ENCODE peak calls at places on chromosomes 4 and X, in five cellular contexts. X is HepG2, I is GM12878, P is HEK293T, T is H1. R is an unnamed sample.

GRCh38 chrX:68257015-68257414 is 176.3 kb downstream of the OPHN1 start:
- DNase-seq in I (no peak), X (no peak), P (no peak), T (no peak), R (no peak)

GRCh38 chr4:83905952-83906351 is 370.0 kb downstream of the GPAT3 start:
- DNase-seq in T (no peak), X (peak), I (no peak), P (peak), R (peak)

GRCh38 chrX:106999002-106999975 is 723 bp downstream of the MORC4 start:
- DNase-seq in T (no peak), X (peak), P (peak), I (no peak), R (no peak)

GRCh38 chr4:124555959-124556358 is 156.6 kb downstream of the ANKRD50 start:
- DNase-seq in P (no peak), I (no peak), T (no peak), X (no peak), R (no peak)

GRCh38 chr4:184472540-184473264 is 1.6 kb downstream of the IRF2 start:
- DNase-seq in T (no peak), P (peak), X (peak), I (no peak), R (no peak)

GRCh38 chrX:18871161-18871880 is 112.6 kb downstream of the PHKA2 start:
- DNase-seq in I (no peak), P (no peak), X (no peak), T (no peak), R (no peak)

GRCh38 chrX:102765794-102766193 is 45.3 kb downstream of the GPRASP3 start:
- DNase-seq in T (no peak), P (no peak), I (no peak), X (no peak), R (no peak)

GRCh38 chrX:105471597-105471996 is 251.1 kb upstream of the TEX13A start:
- DNase-seq in I (no peak), X (no peak), T (no peak), P (no peak), R (no peak)

GRCh38 chrX:20317873-20318272 is 51.2 kb upstream of the RPS6KA3 start:
- DNase-seq in X (no peak), T (no peak), I (no peak), P (no peak), R (no peak)

GRCh38 chrX:27675493-27675892 is 85.3 kb downstream of the DCAF8L2 start:
- DNase-seq in X (no peak), T (no peak), I (no peak), P (no peak), R (no peak)

GRCh38 chr4:39928538-39928937 is 49.2 kb downstream of the PDS5A start:
- DNase-seq in T (no peak), I (no peak), P (no peak), X (no peak), R (no peak)

DNA sequence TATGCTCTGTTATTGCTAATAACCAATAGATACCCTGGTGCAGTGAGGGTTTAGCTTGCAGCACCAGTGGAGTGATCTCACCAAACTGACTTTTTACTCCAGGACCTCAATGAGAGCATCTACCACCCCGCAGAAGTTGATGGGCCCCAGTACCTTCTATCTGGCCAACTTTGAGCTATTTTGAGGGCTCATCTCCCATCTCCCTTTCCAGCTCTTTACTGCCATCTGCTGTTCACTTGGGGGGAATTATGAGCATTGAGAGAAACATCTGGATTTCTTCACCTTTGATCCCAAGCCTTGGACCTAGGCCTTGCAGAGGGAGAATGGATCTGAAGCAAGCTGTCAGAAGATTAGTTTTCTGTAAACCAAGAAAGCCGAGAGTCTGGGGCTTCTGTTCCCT is 143.6 kb downstream of the TMEM164 start:
- DNase-seq in P (peak), I (no peak), X (peak), T (no peak), R (peak)
- TF ChIP-seq SUZ12 in P (no peak), I (no peak), X (no peak), T (no peak), R (no peak)

GRCh38 chr4:168433576-168433975 is 46.7 kb downstream of the DDX60L start:
- DNase-seq in I (no peak), T (no peak), P (no peak), X (no peak), R (no peak)
- TF ChIP-seq SUZ12 in I (no peak), T (no peak), P (no peak), X (no peak), R (no peak)

GRCh38 chr4:142773505-142773904 is 72.6 kb downstream of the INPP4B start:
- DNase-seq in P (no peak), T (no peak), I (no peak), X (no peak), R (no peak)

GRCh38 chr4:142781114-142781513 is 65.0 kb downstream of the INPP4B start:
- DNase-seq in I (no peak), P (no peak), X (no peak), T (no peak), R (no peak)

GRCh38 chr4:142778430-142778829 is 67.7 kb downstream of the INPP4B start:
- DNase-seq in T (no peak), X (no peak), P (no peak), I (no peak), R (no peak)

GRCh38 chr4:142778908-142779307 is 67.2 kb downstream of the INPP4B start:
- DNase-seq in T (no peak), P (no peak), X (no peak), I (no peak), R (no peak)

GRCh38 chr4:142777045-142777743 is 68.9 kb downstream of the INPP4B start:
- DNase-seq in P (no peak), X (no peak), T (no peak), I (no peak), R (no peak)
- TF ChIP-seq SUZ12 in P (no peak), X (no peak), T (no peak), I (no peak), R (no peak)

DNA sequence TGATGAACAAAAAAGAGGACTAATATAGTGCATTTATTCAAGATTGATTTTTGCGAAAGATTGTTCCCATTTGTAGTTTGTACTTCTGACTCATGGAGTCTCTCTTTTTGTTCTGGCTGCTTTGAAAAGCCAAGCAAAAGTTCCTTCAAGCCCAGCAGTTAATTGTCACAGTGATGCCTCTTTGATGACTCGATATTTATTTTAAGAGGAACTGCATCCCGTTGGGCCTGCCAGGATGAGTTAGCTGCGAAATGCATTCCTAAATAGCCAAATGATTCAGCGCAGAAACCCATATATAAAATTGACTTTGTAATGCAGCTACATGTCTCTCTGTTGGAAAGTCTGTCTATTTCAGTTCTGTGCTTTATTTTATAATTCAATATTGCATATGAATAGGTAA is 295.1 kb downstream of the GBA3 start:
- DNase-seq in P (no peak), T (no peak), I (no peak), X (no peak), R (no peak)
- TF ChIP-seq SUZ12 in P (no peak), T (no peak), I (no peak), X (no peak), R (no peak)

GRCh38 chr4:73440653-73441052 is 4.6 kb downstream of the AFP start:
- DNase-seq in P (no peak), I (no peak), T (no peak), X (no peak), R (no peak)
- TF ChIP-seq SUZ12 in P (no peak), I (no peak), T (no peak), X (no peak), R (no peak)

DNA sequence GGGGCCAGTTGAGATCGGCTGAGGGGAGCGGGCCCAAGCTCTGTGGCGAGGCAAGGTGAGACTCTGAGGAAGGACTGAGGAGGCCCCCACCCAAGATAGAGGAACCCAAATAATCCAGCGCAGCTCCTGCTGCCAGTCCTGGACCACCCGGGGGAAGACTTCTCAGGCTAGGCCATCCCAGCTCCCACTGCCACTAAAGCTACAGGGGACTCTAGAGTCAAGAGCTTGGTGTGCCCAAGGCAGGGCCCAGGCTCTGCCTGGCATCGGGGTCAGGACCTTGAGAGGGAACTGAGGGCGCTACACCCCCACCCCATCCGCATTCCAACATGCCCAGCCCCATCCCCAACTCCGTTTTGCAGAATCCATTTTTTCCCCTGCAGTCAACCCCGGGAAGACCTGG is 8.6 kb downstream of the MAGEA4 start:
- DNase-seq in P (no peak), T (no peak), I (no peak), X (no peak), R (no peak)
- TF ChIP-seq SUZ12 in P (no peak), T (no peak), I (no peak), X (no peak), R (no peak)

GRCh38 chr4:1200425-1201035 is 28.1 kb upstream of the SPON2 start:
- DNase-seq in X (no peak), P (no peak), T (no peak), I (no peak), R (no peak)
- TF ChIP-seq SUZ12 in X (no peak), P (no peak), T (no peak), I (no peak), R (no peak)

GRCh38 chrX:47645530-47645929 is 4.8 kb downstream of the ELK1 start:
- DNase-seq in X (no peak), T (no peak), I (no peak), P (no peak), R (no peak)

GRCh38 chrX:47648376-47648775 is 2.0 kb downstream of the ELK1 start:
- DNase-seq in X (no peak), I (no peak), T (no peak), P (no peak), R (no peak)

GRCh38 chrX:47644557-47645091 is 5.7 kb downstream of the ELK1 start:
- DNase-seq in P (peak), T (no peak), I (no peak), X (no peak), R (no peak)

GRCh38 chrX:47646636-47647035 is 3.7 kb downstream of the ELK1 start:
- DNase-seq in X (no peak), T (no peak), P (no peak), I (no peak), R (no peak)

GRCh38 chrX:47643926-47644325 is 6.4 kb downstream of the ELK1 start:
- DNase-seq in P (no peak), I (no peak), T (no peak), X (no peak), R (no peak)
- TF ChIP-seq SUZ12 in P (no peak), I (no peak), T (no peak), X (no peak), R (no peak)